ENCODE peak calls at places on chromosomes 6 and 20, in eight cellular contexts. G is naive thymus-derived CD8-positive, alpha-beta T cell; C is pulmonary artery endothelial cell; B is activated CD4-positive, alpha-beta T cell treated with anti-CD3 and anti-CD28 coated beads, Interleukin-2, amount 10 ng/mL, durations not matched to agents 7 days and 5 days; D is left cardiac atrium; W is lung microvascular endothelial cell; N is AG08395; Y is T-helper 1 cell. X is an unnamed sample.

GRCh38 chr6:152863618-152864326 is 113.2 kb downstream of the VIP start:
- DNase-seq in B (peak; percentile 79), G (peak; percentile 53), W (peak; percentile 79), D (peak; percentile 69), C (peak; percentile 40), N (peak; percentile 57), Y (peak; percentile 43), X (peak; percentile 88)

GRCh38 chr20:20255104-20255503 is 112.8 kb upstream of the INSM1 start:
- DNase-seq in D (no peak), B (no peak), C (no peak), G (no peak), Y (no peak), W (no peak), N (no peak), X (no peak)

GRCh38 chr6:3165631-3166534 is 8.5 kb upstream of the TUBB2A start:
- DNase-seq in G (no peak), B (no peak), W (peak; percentile 69), N (no peak), C (no peak), D (no peak), Y (no peak), X (no peak)

GRCh38 chr20:41344938-41345728 is 4.5 kb downstream of the LPIN3 start:
- DNase-seq in W (no peak), C (no peak), Y (no peak), G (no peak), D (no peak), B (no peak), N (no peak), X (no peak)

GRCh38 chr6:32637883-32638282 is 677 bp downstream of the HLA-DQA1 start:
- DNase-seq in C (no peak), D (no peak), N (no peak), B (no peak), Y (no peak), W (no peak), G (no peak), X (no peak)

GRCh38 chr6:53279301-53279700 is 69.4 kb downstream of the ELOVL5 start:
- DNase-seq in W (no peak), B (no peak), C (no peak), D (no peak), Y (no peak), N (no peak), G (no peak), X (no peak)

GRCh38 chr6:75098709-75099108 is 107.1 kb downstream of the COL12A1 start:
- DNase-seq in N (peak; percentile 91), W (peak; percentile 95), B (no peak), Y (no peak), C (peak; percentile 61), G (no peak), D (peak; percentile 58), X (no peak)

GRCh38 chr20:6767536-6768227 is at the start of gene BMP2:
- DNase-seq in N (peak; percentile 49), G (no peak), W (peak; percentile 74), C (no peak), D (peak; percentile 60), Y (no peak), B (no peak), X (no peak)

GRCh38 chr6:137910424-137910834 is 43.4 kb downstream of the TNFAIP3 start:
- DNase-seq in W (no peak), N (peak; percentile 40), C (no peak), G (no peak), B (no peak), Y (no peak), D (no peak), X (no peak)

GRCh38 chr6:52820198-52820597 is 16.6 kb upstream of the GSTA1 start:
- DNase-seq in N (peak; percentile 79), W (no peak), D (no peak), G (no peak), Y (no peak), B (no peak), C (no peak), X (no peak)

GRCh38 chr20:52985687-52986086 is 13.5 kb downstream of the TSHZ2 start:
- DNase-seq in G (no peak), D (no peak), W (no peak), Y (no peak), C (no peak), B (no peak), N (peak; percentile 45), X (no peak)

GRCh38 chr20:25341716-25342680 is 48.6 kb downstream of the ABHD12 start:
- DNase-seq in D (no peak), C (no peak), N (peak; percentile 27), W (no peak), G (no peak), B (no peak), Y (no peak), X (no peak)

GRCh38 chr6:170162771-170163404 is 128.0 kb downstream of the DLL1 start:
- DNase-seq in B (no peak), N (no peak), W (no peak), C (no peak), D (no peak), Y (no peak), G (no peak), X (no peak)

GRCh38 chr6:143698759-143699750 is 21.3 kb downstream of the PHACTR2 start:
- DNase-seq in D (no peak), B (no peak), C (no peak), N (no peak), W (no peak), Y (no peak), G (no peak), X (no peak)

GRCh38 chr20:64053841-64054661 is 4.6 kb upstream of the SOX18 start:
- DNase-seq in B (no peak), C (peak; percentile 80), W (peak; percentile 92), D (peak; percentile 88), G (no peak), N (no peak), Y (no peak), X (no peak)

GRCh38 chr6:35475573-35475972 is 7.4 kb downstream of the RPL10A start:
- DNase-seq in Y (no peak), N (no peak), D (no peak), W (no peak), B (no peak), G (no peak), C (no peak), X (no peak)

GRCh38 chr20:37919389-37920040 is 16.6 kb downstream of the VSTM2L start:
- DNase-seq in B (no peak), W (no peak), N (no peak), C (no peak), D (no peak), G (no peak), Y (no peak), X (no peak)

GRCh38 chr20:58721951-58722371 is 29.4 kb downstream of the NPEPL1 start:
- DNase-seq in B (no peak), D (no peak), W (no peak), Y (no peak), G (no peak), C (no peak), N (no peak), X (no peak)

GRCh38 chr6:105359419-105360366 is 43.2 kb downstream of the PREP start:
- DNase-seq in Y (no peak), G (no peak), N (peak; percentile 92), W (peak; percentile 75), B (no peak), D (no peak), C (peak; percentile 19), X (no peak)

GRCh38 chr6:161116554-161117328 is 125.2 kb downstream of the MAP3K4 start:
- DNase-seq in W (no peak), D (no peak), Y (no peak), B (no peak), N (no peak), G (no peak), C (no peak), X (no peak)

GRCh38 chr6:168909288-168909687 is 344.4 kb downstream of the THBS2 start:
- DNase-seq in Y (peak; percentile 24), B (no peak), C (no peak), G (no peak), D (no peak), W (no peak), N (no peak), X (no peak)

GRCh38 chr6:167685654-167686053 is 141.1 kb upstream of the AFDN start:
- DNase-seq in C (no peak), B (no peak), G (no peak), D (no peak), Y (no peak), N (no peak), W (no peak), X (no peak)

GRCh38 chr6:21985904-21986303 is 310.9 kb downstream of the PRL start:
- DNase-seq in D (no peak), N (no peak), W (no peak), B (no peak), G (no peak), Y (no peak), C (no peak), X (no peak)

GRCh38 chr6:67717281-67717680 is 917.8 kb upstream of the ADGRB3 start:
- DNase-seq in Y (no peak), C (no peak), B (no peak), W (no peak), G (no peak), N (no peak), D (no peak), X (no peak)

GRCh38 chr6:156379946-156380707 is 397.1 kb upstream of the ARID1B start:
- DNase-seq in D (no peak), N (peak; percentile 43), Y (no peak), C (no peak), G (no peak), B (no peak), W (peak; percentile 40), X (no peak)

GRCh38 chr20:47358052-47358671 is 1.7 kb upstream of the ZMYND8 start:
- DNase-seq in C (no peak), Y (no peak), W (no peak), G (no peak), B (no peak), D (no peak), N (no peak), X (no peak)

GRCh38 chr6:75748743-75749538 is at the start of gene MYO6:
- DNase-seq in C (no peak), W (peak; percentile 68), Y (peak; percentile 26), N (peak; percentile 78), B (peak; percentile 31), D (peak; percentile 83), G (peak; percentile 19), X (peak; percentile 73)

GRCh38 chr20:60466683-60467022 is 508.4 kb downstream of the CDH26 start:
- DNase-seq in C (no peak), N (no peak), Y (no peak), W (no peak), B (no peak), D (no peak), G (no peak), X (peak; percentile 7)